ENCODE peak calls at places on chromosomes 12 and 14, in four cellular contexts. D is heart left ventricle; O is CD8-positive, alpha-beta T cell; K is CD8-positive, alpha-beta memory T cell. A is an unnamed sample.

GRCh38 chr14:72638021-72638420 is 255.9 kb downstream of the DPF3 start:
- DNase-seq in D (no peak), O (no peak), K (no peak), A (no peak)

GRCh38 chr14:65927871-65928270 is 515.3 kb downstream of the FUT8 start:
- DNase-seq in D (no peak), O (peak; percentile 41), K (peak; percentile 84), A (no peak)

GRCh38 chr12:109738878-109739665 is 25.4 kb downstream of the FAM222A start:
- DNase-seq in D (peak; percentile 15), O (no peak), K (peak; percentile 21), A (peak; percentile 41)

GRCh38 chr14:50225067-50225973 is 6.1 kb downstream of the SOS2 start:
- DNase-seq in D (no peak), O (no peak), K (no peak), A (no peak)

GRCh38 chr12:26028953-26029740 is 70.7 kb downstream of the RASSF8 start:
- DNase-seq in D (no peak), O (no peak), K (no peak), A (no peak)

GRCh38 chr14:96852823-96853422 is 55.7 kb downstream of the VRK1 start:
- DNase-seq in D (no peak), O (no peak), K (no peak), A (no peak)

GRCh38 chr14:67987596-67987995 is 168.0 kb downstream of the RAD51B start:
- DNase-seq in D (no peak), O (no peak), K (no peak), A (no peak)

GRCh38 chr12:8554451-8555195 is 13.9 kb upstream of the CLEC4E start:
- DNase-seq in D (no peak), O (no peak), K (no peak), A (no peak)

GRCh38 chr12:10720974-10721565 is 2.1 kb downstream of the YBX3 start:
- DNase-seq in D (no peak), O (no peak), K (no peak), A (no peak)

GRCh38 chr12:90514325-90514724 is 440.7 kb downstream of the CCER1 start:
- DNase-seq in D (no peak), O (no peak), K (no peak), A (no peak)

GRCh38 chr12:53623526-53623925 is 2.7 kb downstream of the ATF7 start:
- DNase-seq in D (no peak), O (no peak), K (no peak), A (no peak)

GRCh38 chr12:83514372-83514771 is 827.7 kb downstream of the TMTC2 start:
- DNase-seq in D (no peak), O (no peak), K (no peak), A (no peak)

GRCh38 chr12:28189774-28190320 is 409 bp upstream of the CCDC91 start:
- DNase-seq in D (no peak), O (no peak), K (no peak), A (no peak)

GRCh38 chr12:62649412-62650116 is 182.9 kb downstream of the MON2 start:
- DNase-seq in D (no peak), O (no peak), K (no peak), A (no peak)

GRCh38 chr12:116389326-116389725 is 111.8 kb upstream of the MED13L start:
- DNase-seq in D (no peak), O (no peak), K (no peak), A (no peak)

GRCh38 chr12:76064904-76065303 is 19.6 kb downstream of the NAP1L1 start:
- DNase-seq in D (no peak), O (no peak), K (no peak), A (no peak)

GRCh38 chr12:74440469-74440868 is 97.2 kb upstream of the ATXN7L3B start:
- DNase-seq in D (no peak), O (no peak), K (no peak), A (no peak)

GRCh38 chr12:52217223-52217622 is 15.8 kb upstream of the KRT7 start:
- DNase-seq in D (peak; percentile 80), O (no peak), K (peak; percentile 18), A (peak; percentile 44)

GRCh38 chr14:75249251-75249957 is 29.2 kb upstream of the FOS start:
- DNase-seq in D (no peak), O (peak; percentile 74), K (peak; percentile 96), A (peak; percentile 55)

GRCh38 chr14:61588419-61588901 is 106.9 kb upstream of the HIF1A start:
- DNase-seq in D (no peak), O (no peak), K (no peak), A (no peak)

GRCh38 chr12:66127695-66128094 is 2.9 kb downstream of the LLPH start:
- DNase-seq in D (no peak), O (no peak), K (no peak), A (no peak)

GRCh38 chr12:3869860-3870259 is 3.3 kb downstream of the PARP11 start:
- DNase-seq in D (no peak), O (no peak), K (no peak), A (no peak)

GRCh38 chr12:89353823-89354629 is 1.7 kb upstream of the DUSP6 start:
- DNase-seq in D (peak; percentile 93), O (no peak), K (peak; percentile 72), A (peak; percentile 83)

GRCh38 chr12:4900327-4900726 is 9.4 kb upstream of the KCNA1 start:
- DNase-seq in D (no peak), O (no peak), K (no peak), A (no peak)

GRCh38 chr12:61538951-61539350 is 721.3 kb upstream of the USP15 start:
- DNase-seq in D (no peak), O (no peak), K (no peak), A (no peak)

GRCh38 chr14:101708853-101709532 is 52.5 kb upstream of the PPP2R5C start:
- DNase-seq in D (no peak), O (no peak), K (no peak), A (no peak)

GRCh38 chr14:91419044-91419397 is 1.4 kb upstream of the CCDC88C start:
- DNase-seq in D (no peak), O (no peak), K (peak; percentile 82), A (no peak)
- H3K4me3 ChIP-seq in D (no peak overlapping the region), O (peak overlapping the region; percentile 47), K (peak overlapping the region; percentile 60), A (peak overlapping the region; percentile 66)

DNA sequence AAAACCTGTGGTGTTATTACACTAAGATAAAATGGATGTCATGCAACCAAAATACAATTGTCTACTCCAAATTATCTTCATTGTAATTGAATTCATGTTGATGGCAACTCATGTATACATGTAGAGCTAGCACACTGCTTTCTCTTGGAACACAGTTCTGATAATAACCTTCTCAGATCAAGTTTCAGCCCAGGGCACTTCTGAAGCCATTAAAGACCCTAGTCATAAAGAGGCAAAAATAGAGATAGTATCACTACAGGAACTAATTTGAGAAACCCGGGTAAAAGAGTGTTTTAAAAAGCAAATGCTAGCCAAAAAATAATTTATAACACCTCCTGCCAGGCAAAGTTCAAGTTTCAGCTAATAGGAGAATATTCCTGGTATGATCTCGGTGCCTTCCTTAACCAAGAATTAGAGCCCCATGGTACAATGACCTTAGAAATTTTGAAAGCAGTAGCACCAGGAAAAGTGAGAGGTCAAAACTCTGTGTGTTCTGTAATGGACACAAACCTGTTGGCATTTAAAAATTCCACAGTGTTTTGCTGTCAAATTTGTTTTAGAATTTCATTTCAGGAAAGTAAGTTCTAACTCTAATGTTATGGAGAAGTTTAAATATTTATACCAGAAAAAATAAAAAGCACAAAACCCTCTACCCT is 105.0 kb upstream of the FRMD6 start:
- DNase-seq in D (no peak), O (no peak), K (no peak), A (no peak)
- H3K27ac ChIP-seq in D (no peak overlapping the region), O (no peak overlapping the region), K (no peak overlapping the region), A (no peak overlapping the region)

GRCh38 chr12:124828264-124829007 is 35.2 kb downstream of the SCARB1 start:
- DNase-seq in D (no peak), O (no peak), K (no peak), A (no peak)
- H3K4me1 ChIP-seq in D (peaks cover 8% of the 10 kb centered on the region), O (no peaks in the 10 kb centered on the region), K (no peaks in the 10 kb centered on the region), A (peaks cover 12% of the 10 kb centered on the region)

GRCh38 chr14:103629503-103630121 is 601 bp downstream of the KLC1 start:
- DNase-seq in D (peak; percentile 85), O (no peak), K (peak; percentile 63), A (peak; percentile 80)

GRCh38 chr14:103628221-103628683 is 759 bp upstream of the KLC1 start:
- DNase-seq in D (peak; percentile 90), O (no peak), K (no peak), A (peak; percentile 91)

GRCh38 chr14:103630364-103631108 is 1.5 kb downstream of the KLC1 start:
- DNase-seq in D (no peak), O (no peak), K (no peak), A (no peak)

GRCh38 chr14:103627073-103628025 is 1.7 kb upstream of the KLC1 start:
- DNase-seq in D (no peak), O (no peak), K (no peak), A (no peak)

DNA sequence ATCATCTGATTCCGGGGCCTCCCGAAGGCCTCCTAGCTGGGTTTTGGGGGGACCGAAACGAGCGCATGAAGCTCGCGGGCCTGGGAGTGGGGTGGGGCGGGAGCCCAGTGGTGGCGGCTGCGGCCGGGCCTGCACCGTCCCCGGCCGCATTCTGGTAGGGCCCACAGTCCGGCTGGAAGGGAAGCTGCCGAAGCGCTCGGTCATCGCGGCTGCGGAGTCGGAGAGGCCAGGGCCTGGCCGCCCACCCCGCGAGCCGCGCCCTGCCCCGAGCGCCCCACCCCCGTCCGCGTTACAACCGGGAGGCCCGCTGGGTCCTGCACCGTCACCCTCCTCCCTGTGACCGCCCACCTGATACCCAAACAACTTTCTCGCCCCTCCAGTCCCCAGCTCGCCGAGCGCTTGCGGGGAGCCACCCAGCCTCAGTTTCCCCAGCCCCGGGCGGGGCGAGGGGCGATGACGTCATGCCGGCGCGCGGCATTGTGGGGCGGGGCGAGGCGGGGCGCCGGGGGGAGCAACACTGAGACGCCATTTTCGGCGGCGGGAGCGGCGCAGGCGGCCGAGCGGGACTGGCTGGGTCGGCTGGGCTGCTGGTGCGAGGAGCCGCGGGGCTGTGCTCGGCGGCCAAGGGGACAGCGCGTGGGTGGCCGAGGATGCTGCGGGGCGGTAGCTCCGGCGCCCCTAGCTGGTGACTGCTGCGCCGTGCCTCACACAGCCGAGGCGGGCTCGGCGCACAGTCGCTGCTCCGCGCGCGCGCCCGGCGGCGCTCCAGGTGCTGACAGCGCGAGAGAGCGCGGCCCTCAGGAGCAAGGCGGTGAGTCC is at the start of gene KLC1:
- DNase-seq in D (peak; percentile 94), O (peak; percentile 67), K (peak; percentile 86), A (peak; percentile 87)
- H3K4me3 ChIP-seq in D (peak within 1 kb of the TSS; percentile 83), O (peak within 1 kb of the TSS; percentile 98), K (peak within 1 kb of the TSS; percentile 68), A (peak within 1 kb of the TSS; percentile 76)

GRCh38 chr12:106144847-106145246 is 6.1 kb upstream of the NUAK1 start:
- DNase-seq in D (no peak), O (no peak), K (no peak), A (no peak)
- H3K27ac ChIP-seq in D (peak overlapping the region; percentile 96), O (no peak overlapping the region), K (no peak overlapping the region), A (peak overlapping the region; percentile 79)

A was measured in psoas muscle.